ENCODE peak calls at places on chromosomes 12 and 14, in nine cellular contexts. One of them, this sample, is unnamed.

GRCh38 chr12:76010732-76011458 is 20.7 kb downstream of the PHLDA1 start:
- DNase-seq in aorta: no peak
- DNase-seq in fibroblast of the conjunctiva: no peak
- DNase-seq in midbrain: no peak
- DNase-seq in GM23338: peak
- DNase-seq in RWPE2: no peak
- DNase-seq in 8988T: no peak
- DNase-seq in NAMALWA: no peak
- DNase-seq in pons: no peak
- DNase-seq in this sample: peak

GRCh38 chr12:10634427-10634826 is 21.0 kb upstream of the MAGOHB start:
- DNase-seq in aorta: no peak
- DNase-seq in fibroblast of the conjunctiva: no peak
- DNase-seq in midbrain: no peak
- DNase-seq in GM23338: no peak
- DNase-seq in RWPE2: no peak
- DNase-seq in 8988T: no peak
- DNase-seq in NAMALWA: no peak
- DNase-seq in pons: no peak
- DNase-seq in this sample: peak

GRCh38 chr12:108833355-108833733 is 24.0 kb downstream of the SSH1 start:
- DNase-seq in aorta: peak
- DNase-seq in fibroblast of the conjunctiva: peak
- DNase-seq in midbrain: no peak
- DNase-seq in GM23338: no peak
- DNase-seq in RWPE2: peak
- DNase-seq in 8988T: peak
- DNase-seq in NAMALWA: no peak
- DNase-seq in pons: no peak
- DNase-seq in this sample: peak

GRCh38 chr14:64502476-64503183 is 1.0 kb downstream of the ZBTB25 start:
- DNase-seq in aorta: no peak
- DNase-seq in fibroblast of the conjunctiva: no peak
- DNase-seq in midbrain: no peak
- DNase-seq in GM23338: peak
- DNase-seq in RWPE2: no peak
- DNase-seq in 8988T: no peak
- DNase-seq in NAMALWA: peak
- DNase-seq in pons: peak
- DNase-seq in this sample: no peak

GRCh38 chr12:80353254-80353653 is 90.8 kb upstream of the PTPRQ start:
- DNase-seq in aorta: no peak
- DNase-seq in fibroblast of the conjunctiva: no peak
- DNase-seq in midbrain: no peak
- DNase-seq in GM23338: no peak
- DNase-seq in RWPE2: no peak
- DNase-seq in 8988T: no peak
- DNase-seq in NAMALWA: no peak
- DNase-seq in pons: no peak
- DNase-seq in this sample: peak

GRCh38 chr12:74412607-74413230 is 124.9 kb upstream of the ATXN7L3B start:
- DNase-seq in aorta: no peak
- DNase-seq in fibroblast of the conjunctiva: no peak
- DNase-seq in midbrain: peak
- DNase-seq in GM23338: peak
- DNase-seq in RWPE2: no peak
- DNase-seq in 8988T: no peak
- DNase-seq in NAMALWA: peak
- DNase-seq in pons: peak
- DNase-seq in this sample: peak

GRCh38 chr14:24634158-24634557 is at the start of gene GZMB:
- DNase-seq in aorta: peak
- DNase-seq in fibroblast of the conjunctiva: no peak
- DNase-seq in midbrain: no peak
- DNase-seq in GM23338: no peak
- DNase-seq in RWPE2: no peak
- DNase-seq in 8988T: no peak
- DNase-seq in NAMALWA: no peak
- DNase-seq in pons: no peak
- DNase-seq in this sample: no peak

GRCh38 chr12:29620030-29620429 is 122.5 kb upstream of the OVCH1 start:
- DNase-seq in aorta: no peak
- DNase-seq in fibroblast of the conjunctiva: no peak
- DNase-seq in midbrain: no peak
- DNase-seq in GM23338: no peak
- DNase-seq in RWPE2: no peak
- DNase-seq in 8988T: no peak
- DNase-seq in NAMALWA: no peak
- DNase-seq in pons: no peak
- DNase-seq in this sample: no peak

GRCh38 chr12:70007687-70008086 is 182.7 kb downstream of the MYRFL start:
- DNase-seq in aorta: no peak
- DNase-seq in fibroblast of the conjunctiva: no peak
- DNase-seq in midbrain: no peak
- DNase-seq in GM23338: no peak
- DNase-seq in RWPE2: no peak
- DNase-seq in 8988T: no peak
- DNase-seq in NAMALWA: no peak
- DNase-seq in pons: no peak
- DNase-seq in this sample: no peak

This sample was measured in H4.